ENCODE peak calls at places on chromosomes 1 and 21, in seven cellular contexts. M is NB4, R is uterus, N is H54, L is tibial nerve, H is spleen, J is ovary. F is an unnamed sample.

GRCh38 chr1:119220980-119221379 is 80.5 kb upstream of the WARS2 start:
- DNase-seq in N (no peak), M (no peak), L (no peak), R (no peak), H (no peak), J (no peak), F (no peak)

GRCh38 chr1:42038261-42038660 is 114.9 kb upstream of the GUCA2B start:
- DNase-seq in L (no peak), J (no peak), M (no peak), H (no peak), N (no peak), R (no peak), F (no peak)

GRCh38 chr1:162015196-162015595 is 8.5 kb downstream of the OLFML2B start:
- DNase-seq in H (no peak), L (no peak), M (no peak), N (no peak), R (no peak), J (no peak), F (no peak)

GRCh38 chr1:85578321-85579295 is 2.0 kb upstream of the CCN1 start:
- DNase-seq in M (no peak), J (no peak), L (no peak), H (no peak), R (peak), N (no peak), F (no peak)

GRCh38 chr1:3638676-3639075 is 11.2 kb downstream of the WRAP73 start:
- DNase-seq in J (no peak), L (no peak), H (peak), N (no peak), R (no peak), M (no peak), F (no peak)

GRCh38 chr1:246219508-246220030 is 287.5 kb downstream of the SMYD3 start:
- DNase-seq in L (no peak), J (no peak), H (no peak), N (no peak), M (peak), R (no peak), F (no peak)

GRCh38 chr1:205477759-205478247 is 22.0 kb upstream of the BLACAT1 start:
- DNase-seq in H (no peak), N (peak), J (no peak), M (no peak), R (peak), L (no peak), F (no peak)

GRCh38 chr1:66350001-66350547 is 183.9 kb upstream of the SGIP1 start:
- DNase-seq in J (no peak), N (no peak), R (no peak), H (peak), M (peak), L (peak), F (no peak)

GRCh38 chr21:36008505-36008904 is 51.8 kb downstream of the SETD4 start:
- DNase-seq in H (no peak), L (no peak), R (no peak), N (no peak), M (no peak), J (no peak), F (no peak)

GRCh38 chr1:57492846-57493245 is 69.0 kb upstream of the DAB1 start:
- DNase-seq in N (no peak), H (no peak), J (no peak), L (no peak), R (no peak), M (no peak), F (no peak)

GRCh38 chr1:45107782-45108181 is 95.7 kb downstream of the UROD start:
- DNase-seq in H (no peak), N (no peak), M (no peak), J (no peak), L (no peak), R (no peak), F (no peak)

GRCh38 chr1:18599096-18599495 is 31.6 kb upstream of the PAX7 start:
- DNase-seq in R (peak), N (no peak), M (no peak), J (no peak), H (no peak), L (no peak), F (no peak)

GRCh38 chr1:64183380-64183984 is 19.9 kb upstream of the UBE2U start:
- DNase-seq in L (no peak), J (peak), N (no peak), R (peak), H (no peak), M (no peak), F (no peak)

GRCh38 chr1:167431261-167431908 is 86.9 kb downstream of the CD247 start:
- DNase-seq in H (no peak), N (no peak), J (no peak), L (no peak), M (no peak), R (no peak), F (no peak)

GRCh38 chr1:88726697-88727096 is 42.6 kb downstream of the PKN2 start:
- DNase-seq in L (no peak), H (no peak), R (no peak), M (peak), N (no peak), J (no peak), F (no peak)

GRCh38 chr21:25462517-25462971 is 144.7 kb downstream of the MRPL39 start:
- DNase-seq in R (no peak), H (no peak), L (no peak), N (no peak), J (no peak), M (no peak), F (no peak)
- TF ChIP-seq POLR2A in R (no peak), H (no peak), L (no peak), N (no peak), J (no peak), M (no peak), F (no peak)

GRCh38 chr1:20466231-20466630 is 19.8 kb downstream of the CAMK2N1 start:
- DNase-seq in H (no peak), R (no peak), L (no peak), N (no peak), M (no peak), J (no peak), F (no peak)
- TF ChIP-seq POLR2A in H (no peak), R (no peak), L (no peak), N (no peak), M (no peak), J (no peak), F (no peak)

DNA sequence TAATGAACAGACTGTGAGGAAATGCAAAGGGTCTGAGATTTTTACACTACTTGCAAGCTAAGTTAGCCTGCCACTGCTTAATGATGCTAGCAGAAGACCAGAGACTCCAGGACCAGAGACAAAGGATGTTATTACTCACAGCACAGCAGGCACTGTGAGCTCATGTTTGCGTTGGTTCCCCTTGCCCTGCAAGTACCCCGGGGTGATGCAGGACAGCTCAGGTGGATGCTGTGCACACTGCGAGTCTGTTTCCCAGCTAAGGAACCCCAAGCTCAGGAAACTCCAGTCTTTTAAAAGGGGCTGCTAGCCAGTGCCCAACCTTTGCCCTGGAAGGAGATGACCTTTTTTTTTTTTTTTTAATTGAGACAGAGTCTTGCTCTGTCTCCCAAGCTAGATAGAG is 1.2 kb downstream of the FHAD1 start:
- DNase-seq in R (no peak), H (no peak), J (no peak), N (no peak), M (no peak), L (no peak), F (no peak)
- TF ChIP-seq POLR2A in R (no peak), H (no peak), J (no peak), N (no peak), M (no peak), L (no peak), F (no peak)

GRCh38 chr21:38908537-38908936 is 102.8 kb downstream of the ETS2 start:
- DNase-seq in M (no peak), R (no peak), N (no peak), H (no peak), J (no peak), L (no peak), F (no peak)

GRCh38 chr21:38903578-38904193 is 98.0 kb downstream of the ETS2 start:
- DNase-seq in M (no peak), L (no peak), J (no peak), H (no peak), R (no peak), N (no peak), F (no peak)

GRCh38 chr21:38905328-38905727 is 99.6 kb downstream of the ETS2 start:
- DNase-seq in R (no peak), J (no peak), H (no peak), M (no peak), N (no peak), L (no peak), F (no peak)

GRCh38 chr21:38902608-38903445 is 97.1 kb downstream of the ETS2 start:
- DNase-seq in N (no peak), M (no peak), L (no peak), J (no peak), R (no peak), H (no peak), F (no peak)

GRCh38 chr21:38905751-38906150 is 100.0 kb downstream of the ETS2 start:
- DNase-seq in N (no peak), L (no peak), M (no peak), R (no peak), H (no peak), J (no peak), F (no peak)
- TF ChIP-seq POLR2A in N (no peak), L (no peak), M (no peak), R (no peak), H (no peak), J (no peak), F (no peak)

GRCh38 chr1:160261878-160262794 is at the start of gene DCAF8:
- DNase-seq in J (peak), H (peak), N (peak), R (peak), L (peak), M (peak), F (peak)
- TF ChIP-seq POLR2A in J (peak), H (peak), N (peak), R (peak), L (peak), M (peak), F (peak)

GRCh38 chr1:29591601-29592260 is 355.4 kb downstream of the PTPRU start:
- DNase-seq in L (no peak), H (no peak), M (no peak), J (no peak), R (no peak), N (no peak), F (no peak)
- TF ChIP-seq POLR2A in L (no peak), H (no peak), M (no peak), J (no peak), R (no peak), N (no peak), F (no peak)

GRCh38 chr1:30407030-30407861 is 316.1 kb downstream of the MATN1 start:
- DNase-seq in J (peak), R (peak), M (no peak), L (no peak), H (peak), N (no peak), F (no peak)
- TF ChIP-seq POLR2A in J (no peak), R (no peak), M (no peak), L (no peak), H (no peak), N (no peak), F (no peak)

F was measured in erythroblast.